ENCODE peak calls at places on chromosomes 6 and 20, in four cellular contexts. R is heart right ventricle, P is brain microvascular endothelial cell, W is tibial artery. G is an unnamed sample.

GRCh38 chr20:33145521-33145920 is 22.4 kb upstream of the BPIFA2 start:
- DNase-seq in R (no peak), P (no peak), W (no peak), G (peak)

GRCh38 chr6:125904871-125905270 is 51.7 kb upstream of the HINT3 start:
- DNase-seq in R (no peak), P (no peak), W (no peak), G (no peak)

GRCh38 chr6:141788096-141788495 is 344.6 kb upstream of the GJE1 start:
- DNase-seq in R (no peak), P (no peak), W (no peak), G (no peak)

GRCh38 chr6:139161817-139162284 is 27.0 kb downstream of the HECA start:
- DNase-seq in R (no peak), P (no peak), W (no peak), G (no peak)

GRCh38 chr6:144052488-144052887 is 42.9 kb downstream of the SF3B5 start:
- DNase-seq in R (no peak), P (no peak), W (no peak), G (no peak)

GRCh38 chr6:144145546-144145945 is 4.8 kb upstream of the STX11 start:
- DNase-seq in R (no peak), P (no peak), W (no peak), G (no peak)

GRCh38 chr6:105503641-105504040 is 100.8 kb upstream of the PREP start:
- DNase-seq in R (no peak), P (no peak), W (no peak), G (no peak)

GRCh38 chr6:1641391-1641790 is 31.7 kb downstream of the FOXC1 start:
- DNase-seq in R (no peak), P (no peak), W (peak), G (no peak)

GRCh38 chr6:74066168-74066871 is 370.3 kb downstream of the CD109 start:
- DNase-seq in R (no peak), P (peak), W (no peak), G (no peak)

GRCh38 chr6:72624557-72625160 is 2.8 kb downstream of the KCNQ5 start:
- DNase-seq in R (no peak), P (no peak), W (no peak), G (no peak)

GRCh38 chr6:41785254-41785653 is 2.2 kb upstream of the TOMM6 start:
- DNase-seq in R (peak), P (no peak), W (no peak), G (no peak)

GRCh38 chr20:47521059-47521808 is 19.5 kb downstream of the NCOA3 start:
- DNase-seq in R (no peak), P (no peak), W (no peak), G (no peak)

GRCh38 chr6:103273048-103273447 is 1586.7 kb downstream of the HACE1 start:
- DNase-seq in R (no peak), P (no peak), W (no peak), G (no peak)

GRCh38 chr6:122789862-122790739 is 1.0 kb downstream of the SMPDL3A start:
- DNase-seq in R (peak), P (peak), W (no peak), G (no peak)

GRCh38 chr6:75830959-75831885 is 82.2 kb downstream of the MYO6 start:
- DNase-seq in R (no peak), P (peak), W (no peak), G (no peak)

GRCh38 chr20:38120625-38120988 is 44.5 kb downstream of the TGM2 start:
- DNase-seq in R (no peak), P (no peak), W (no peak), G (no peak)

GRCh38 chr20:54263266-54263665 is 55.4 kb downstream of the PFDN4 start:
- DNase-seq in R (no peak), P (no peak), W (no peak), G (no peak)

GRCh38 chr6:101402618-101403002 is 9.1 kb downstream of the GRIK2 start:
- DNase-seq in R (peak), P (no peak), W (no peak), G (no peak)

GRCh38 chr6:53629862-53630532 is 35.6 kb downstream of the KLHL31 start:
- DNase-seq in R (no peak), P (no peak), W (no peak), G (no peak)
- H3K27ac ChIP-seq in R (no peak), P (no peak), W (no peak), G (no peak)

GRCh38 chr20:63084563-63084927 is 77.8 kb upstream of the BHLHE23 start:
- DNase-seq in R (peak), P (no peak), W (peak), G (no peak)

GRCh38 chr20:63087236-63087871 is 80.6 kb upstream of the BHLHE23 start:
- DNase-seq in R (peak), P (no peak), W (peak), G (peak)

GRCh38 chr20:63085087-63085861 is 78.5 kb upstream of the BHLHE23 start:
- DNase-seq in R (peak), P (no peak), W (peak), G (peak)

GRCh38 chr20:63087872-63088680 is 81.3 kb upstream of the BHLHE23 start:
- DNase-seq in R (peak), P (no peak), W (peak), G (peak)

GRCh38 chr20:63086421-63087235 is 79.9 kb upstream of the BHLHE23 start:
- DNase-seq in R (peak), P (no peak), W (peak), G (peak)
- TF ChIP-seq CTCF in R (no peak), P (no peak), W (no peak), G (no peak)

GRCh38 chr20:40868568-40869223 is 159.9 kb upstream of the TOP1 start:
- DNase-seq in R (no peak), P (peak), W (peak), G (no peak)
- H3K27ac ChIP-seq in R (no peak), P (peak), W (peak), G (peak)

DNA sequence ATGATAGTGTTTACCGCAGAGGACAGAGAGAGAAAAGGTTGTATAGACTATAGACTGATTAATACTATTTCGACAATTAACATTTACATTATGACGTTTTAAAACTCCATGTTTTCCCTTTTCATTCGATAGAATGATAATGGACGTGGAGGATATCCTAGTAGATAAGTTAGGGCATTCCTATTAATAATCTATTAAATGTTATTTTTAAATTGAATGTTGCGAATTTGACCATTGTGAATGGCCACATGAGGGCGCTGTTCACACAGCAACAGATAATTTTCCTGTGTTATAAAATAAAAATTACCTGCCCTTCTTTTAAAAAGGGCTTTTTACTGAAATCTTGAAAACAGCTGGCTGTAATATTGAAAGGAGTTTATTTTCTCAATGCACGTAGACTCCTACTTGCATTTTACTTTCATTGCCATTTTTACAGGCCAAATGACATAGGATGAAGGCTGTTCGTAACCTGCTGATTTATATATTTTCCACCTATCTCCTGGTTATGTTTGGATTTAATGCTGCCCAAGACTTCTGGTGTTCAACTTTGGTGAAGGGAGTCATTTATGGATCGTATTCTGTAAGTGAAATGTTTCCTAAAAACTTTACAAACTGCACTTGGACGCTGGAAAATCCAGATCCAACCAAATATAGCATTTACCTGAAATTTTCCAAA is 3.3 kb downstream of the ADGRB3 start:
- DNase-seq in R (peak), P (peak), W (no peak), G (no peak)
- TF ChIP-seq CTCF in R (peak), P (peak), W (peak), G (peak)

GRCh38 chr6:36751091-36751490 is 53.5 kb downstream of the RAB44 start:
- DNase-seq in R (no peak), P (no peak), W (no peak), G (no peak)
- H3K27ac ChIP-seq in R (no peak), P (no peak), W (no peak), G (no peak)

GRCh38 chr6:19857139-19857538 is 20.0 kb downstream of the ID4 start:
- DNase-seq in R (no peak), P (no peak), W (no peak), G (no peak)
- TF ChIP-seq CTCF in R (no peak), P (no peak), W (no peak), G (no peak)

DNA sequence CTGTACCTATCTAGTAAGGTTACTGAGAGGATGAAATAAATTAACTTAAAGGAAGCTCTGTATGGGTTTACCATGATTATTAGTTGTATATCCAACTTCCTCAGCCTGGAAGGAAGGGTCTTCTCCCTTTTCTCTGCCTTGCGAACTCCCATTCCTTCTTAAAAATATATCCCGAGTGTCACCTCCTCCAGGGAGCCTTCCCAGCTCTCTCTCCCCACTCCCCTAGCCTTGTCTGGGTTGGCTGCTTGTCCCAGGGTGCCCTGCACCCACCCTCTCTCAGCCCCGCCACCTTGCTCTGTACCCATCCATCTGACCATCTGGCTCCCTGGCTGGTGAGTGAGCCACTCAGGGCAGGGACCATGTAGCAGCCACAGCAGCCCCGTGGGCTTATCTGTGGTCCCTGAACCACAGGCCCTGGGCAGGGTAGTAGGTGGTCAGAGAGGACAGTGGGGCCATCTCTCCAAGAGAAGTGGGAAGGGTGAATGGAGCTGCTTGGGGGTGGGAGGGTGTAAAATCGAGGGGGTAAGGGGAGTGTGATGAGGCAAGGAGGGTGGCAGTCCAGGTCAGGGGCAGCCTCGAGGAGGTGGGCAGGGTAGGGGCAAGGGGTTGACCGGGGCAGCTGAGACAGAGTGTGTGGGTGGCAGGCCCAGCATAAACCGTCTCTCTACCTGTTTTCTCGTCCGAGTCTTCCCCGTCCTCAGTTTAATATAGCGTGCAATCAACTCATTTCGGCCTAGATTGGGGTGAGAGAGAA is 12.8 kb downstream of the TEAD3 start:
- DNase-seq in R (no peak), P (no peak), W (no peak), G (no peak)
- H3K27ac ChIP-seq in R (peak), P (no peak), W (peak), G (peak)

G was measured in coronary artery.